ENCODE peak calls at places on chromosomes 1 and 21, in five cellular contexts. H, C, G, F and U are unnamed samples.

GRCh38 chr1:209434066-209434465 is 149.4 kb upstream of the CAMK1G start:
- DNase-seq in F (no peak), C (no peak), H (no peak), G (no peak), U (no peak)

GRCh38 chr21:45054162-45054926 is 20.0 kb upstream of the ADARB1 start:
- DNase-seq in F (no peak), G (no peak), H (no peak), C (no peak), U (no peak)

GRCh38 chr1:39789571-39790110 is 976 bp upstream of the BMP8B start:
- DNase-seq in G (no peak), H (no peak), C (no peak), F (no peak), U (no peak)

GRCh38 chr1:241637604-241638003 is 2.6 kb downstream of the CHML start:
- DNase-seq in F (no peak), C (no peak), H (no peak), G (no peak), U (no peak)

GRCh38 chr1:37410815-37411214 is 63.6 kb upstream of the ZC3H12A start:
- DNase-seq in F (peak; percentile 43), C (no peak), H (no peak), G (peak; percentile 4), U (no peak)

GRCh38 chr1:226078336-226078735 is 15.8 kb downstream of the H3-3A start:
- DNase-seq in C (no peak), G (no peak), F (no peak), H (no peak), U (no peak)

GRCh38 chr1:2212167-2212541 is 16.0 kb upstream of the SKI start:
- DNase-seq in F (no peak), C (no peak), H (no peak), G (no peak), U (no peak)

GRCh38 chr1:1625824-1626206 is 6.2 kb upstream of the MMP23B start:
- DNase-seq in G (no peak), F (no peak), C (no peak), H (no peak), U (no peak)

GRCh38 chr1:212477680-212478466 is 45.2 kb downstream of the NENF start:
- DNase-seq in F (no peak), G (no peak), H (no peak), C (no peak), U (no peak)

GRCh38 chr1:19325368-19325957 is 13.3 kb downstream of the SLC66A1 start:
- DNase-seq in H (no peak), G (no peak), C (no peak), F (no peak), U (no peak)

GRCh38 chr1:7069888-7070287 is 284.6 kb downstream of the CAMTA1 start:
- DNase-seq in C (no peak), F (peak; percentile 27), H (no peak), G (peak; percentile 1), U (no peak)

GRCh38 chr1:228494391-228494790 is 7.2 kb downstream of the RNF187 start:
- DNase-seq in H (no peak), F (no peak), C (no peak), G (no peak), U (no peak)

GRCh38 chr21:40054403-40054802 is 187.2 kb downstream of the PCP4 start:
- DNase-seq in C (peak; percentile 88), G (no peak), H (peak; percentile 50), F (no peak), U (no peak)

GRCh38 chr1:225739542-225740107 is 38.0 kb upstream of the SRP9 start:
- DNase-seq in F (no peak), G (no peak), H (no peak), C (no peak), U (no peak)

GRCh38 chr1:162144853-162145252 is 75.4 kb downstream of the NOS1AP start:
- DNase-seq in C (no peak), F (peak; percentile 27), H (no peak), G (no peak), U (no peak)

DNA sequence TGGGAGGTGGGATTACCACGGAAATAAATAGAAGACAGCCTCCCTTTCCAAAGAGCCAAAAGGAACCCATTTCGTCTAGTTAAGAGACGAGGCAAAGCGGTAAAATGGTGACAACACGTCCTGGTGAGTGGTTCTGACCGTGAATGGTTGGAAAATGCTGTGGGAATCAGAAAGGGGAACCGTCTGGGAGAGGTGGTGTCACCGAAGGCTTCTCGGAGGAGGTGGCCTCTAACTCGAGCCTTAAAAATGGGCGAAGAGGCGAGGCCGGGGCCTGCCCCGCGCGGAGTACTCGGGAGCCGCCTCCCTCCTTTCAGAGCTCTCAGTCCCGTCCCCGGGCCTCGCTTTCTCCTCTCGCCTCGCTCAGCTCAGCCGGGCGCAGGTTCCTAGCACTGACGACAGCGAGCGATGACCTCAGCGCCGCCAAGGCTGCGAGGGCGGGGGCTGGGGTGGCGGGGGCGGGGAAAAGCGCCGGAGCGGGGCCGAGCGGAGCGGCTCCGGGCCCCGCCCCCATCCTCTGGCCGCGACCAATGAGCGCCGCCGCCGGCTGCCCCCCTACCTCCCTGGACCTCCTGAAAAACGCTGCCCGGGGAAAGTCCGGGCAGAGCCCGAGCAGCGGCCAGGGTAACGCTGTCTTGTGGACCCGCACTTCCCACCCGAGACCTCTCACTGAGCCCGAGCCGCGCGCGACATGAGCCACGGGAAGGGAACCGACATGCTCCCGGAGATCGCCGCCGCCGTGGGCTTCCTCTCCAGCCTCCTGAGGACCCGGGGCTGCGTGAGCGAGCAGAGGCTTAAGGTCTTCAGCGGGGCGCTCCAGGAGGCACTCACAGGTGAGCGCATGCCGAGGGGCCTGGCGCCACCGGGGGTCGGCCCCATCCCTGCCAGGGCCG is at the start of gene BTG2:
- DNase-seq in H (peak; percentile 97), C (peak; percentile 97), G (peak; percentile 91), F (no peak), U (peak; percentile 62)
- H3K4me1 ChIP-seq in H (peaks cover 5% of the 10 kb centered on the region), C (peaks cover 58% of the 10 kb centered on the region), G (peaks cover 19% of the 10 kb centered on the region), F (peaks cover 12% of the 10 kb centered on the region), U (peaks cover 76% of the 10 kb centered on the region)

GRCh38 chr1:94612555-94613204 is 71.1 kb upstream of the F3 start:
- DNase-seq in F (no peak), G (no peak), C (no peak), H (no peak), U (no peak)
- H3K27ac ChIP-seq in F (no peak overlapping the region), G (no peak overlapping the region), C (peak overlapping the region; percentile 19), H (no peak overlapping the region), U (no peak overlapping the region)

GRCh38 chr1:187275985-187276580 is 447.3 kb downstream of the PLA2G4A start:
- DNase-seq in C (no peak), H (no peak), F (no peak), G (no peak), U (no peak)

GRCh38 chr1:187275346-187275745 is 446.6 kb downstream of the PLA2G4A start:
- DNase-seq in H (no peak), C (no peak), G (no peak), F (no peak), U (no peak)

GRCh38 chr1:187280051-187280450 is 451.3 kb downstream of the PLA2G4A start:
- DNase-seq in C (no peak), H (no peak), G (no peak), F (no peak), U (no peak)

GRCh38 chr1:187281085-187281484 is 452.3 kb downstream of the PLA2G4A start:
- DNase-seq in H (no peak), C (no peak), F (no peak), G (no peak), U (no peak)

DNA sequence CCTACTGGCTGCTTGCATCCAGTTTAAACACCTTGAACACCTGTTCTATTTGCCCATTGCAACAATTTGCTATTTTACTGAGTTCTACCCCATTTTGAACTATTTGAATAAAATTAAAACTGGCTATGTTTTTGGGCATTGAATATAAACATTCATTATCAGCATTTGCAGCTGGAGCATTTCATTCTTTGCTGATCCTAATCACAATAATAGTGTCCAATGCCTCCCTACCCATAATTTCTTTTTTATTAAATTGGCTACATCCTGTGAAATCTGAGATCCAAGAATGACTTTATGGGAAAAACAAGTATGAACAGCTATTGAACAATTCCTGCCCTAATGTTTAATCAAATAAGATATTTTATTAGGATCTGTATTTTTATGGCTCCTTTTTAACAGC is 447.9 kb downstream of the PLA2G4A start:
- DNase-seq in G (no peak), H (no peak), C (no peak), F (no peak), U (no peak)
- H3K4me1 ChIP-seq in G (no peaks in the 10 kb centered on the region), H (no peaks in the 10 kb centered on the region), C (no peaks in the 10 kb centered on the region), F (no peaks in the 10 kb centered on the region), U (no peaks in the 10 kb centered on the region)

DNA sequence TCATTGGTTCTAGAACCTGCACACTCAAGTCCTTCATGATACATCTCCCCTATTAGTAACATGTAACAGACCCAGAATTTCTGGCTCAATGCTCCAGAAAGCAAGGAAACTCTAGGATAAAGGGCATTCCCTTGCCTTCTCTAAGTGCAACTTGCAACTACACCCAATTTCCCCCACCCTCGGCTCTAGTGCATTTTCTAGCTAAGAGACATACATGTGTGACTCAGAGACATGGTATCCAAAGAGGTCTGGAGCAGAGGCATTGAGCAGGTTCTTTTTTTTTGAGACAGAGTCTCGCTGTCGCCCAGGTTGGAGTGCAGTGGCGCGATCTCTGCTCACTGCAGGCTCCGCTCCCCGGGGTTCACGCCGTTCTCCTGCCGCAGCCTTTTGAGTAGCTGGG is 132.9 kb downstream of the ZC3H11B start:
- DNase-seq in C (no peak), H (no peak), G (no peak), F (no peak), U (no peak)
- H3K27ac ChIP-seq in C (no peak overlapping the region), H (no peak overlapping the region), G (no peak overlapping the region), F (no peak overlapping the region), U (no peak overlapping the region)

GRCh38 chr21:29302340-29302991 is 3.7 kb downstream of the BACH1 start:
- DNase-seq in G (no peak), C (no peak), H (no peak), F (no peak), U (no peak)
- H3K4me1 ChIP-seq in G (peaks cover 23% of the 10 kb centered on the region), C (peaks cover 74% of the 10 kb centered on the region), H (peaks cover 10% of the 10 kb centered on the region), F (peaks cover 2% of the 10 kb centered on the region), U (peaks cover 79% of the 10 kb centered on the region)

GRCh38 chr1:61050541-61051454 is 31.6 kb upstream of the NFIA start:
- DNase-seq in F (no peak), G (peak; percentile 40), C (peak; percentile 66), H (peak; percentile 81), U (no peak)
- H3K27ac ChIP-seq in F (no peak overlapping the region), G (peak overlapping the region; percentile 84), C (peak overlapping the region; percentile 98), H (peak overlapping the region; percentile 96), U (peak overlapping the region; percentile 99)

GRCh38 chr1:230276401-230276800 is 149.7 kb downstream of the PGBD5 start:
- DNase-seq in F (no peak), G (no peak), H (no peak), C (no peak), U (no peak)
- H3K4me1 ChIP-seq in F (peaks cover 2% of the 10 kb centered on the region), G (peaks cover 11% of the 10 kb centered on the region), H (no peaks in the 10 kb centered on the region), C (peaks cover 27% of the 10 kb centered on the region), U (peaks cover 22% of the 10 kb centered on the region)

GRCh38 chr21:38766987-38767722 is 38.6 kb upstream of the ETS2 start:
- DNase-seq in C (peak; percentile 46), H (no peak), F (no peak), G (no peak), U (no peak)
- H3K27ac ChIP-seq in C (peak overlapping the region; percentile 80), H (no peak overlapping the region), F (no peak overlapping the region), G (no peak overlapping the region), U (peak overlapping the region; percentile 76)